ENCODE peak calls at places on chromosome 21, in seven cellular contexts. N is adipocyte, E is astrocyte of the spinal cord, S is AG04450, W is AG10803, R is heart left ventricle, H is cardiac muscle cell. Y is an unnamed sample.

GRCh38 chr21:34728479-34728878 is 59.7 kb downstream of the CLIC6 start:
- DNase-seq in N (no peak), E (no peak), S (no peak), W (no peak), R (no peak), H (no peak), Y (peak; percentile 34)

GRCh38 chr21:42009018-42009830 is 936 bp downstream of the ZBTB21 start:
- DNase-seq in N (peak; percentile 75), E (peak; percentile 50), S (no peak), W (peak; percentile 81), R (peak; percentile 56), H (peak; percentile 62), Y (peak; percentile 43)

GRCh38 chr21:42440187-42440792 is 36.6 kb downstream of the UBASH3A start:
- DNase-seq in N (no peak), E (no peak), S (no peak), W (no peak), R (no peak), H (no peak), Y (no peak)

GRCh38 chr21:41858466-41859296 is 20.5 kb downstream of the PRDM15 start:
- DNase-seq in N (no peak), E (no peak), S (no peak), W (no peak), R (no peak), H (no peak), Y (no peak)

GRCh38 chr21:39630191-39630591 is 17.5 kb downstream of the B3GALT5 start:
- DNase-seq in N (peak; percentile 26), E (peak; percentile 69), S (no peak), W (peak; percentile 31), R (no peak), H (no peak), Y (no peak)

GRCh38 chr21:26099610-26100219 is 70.9 kb downstream of the APP start:
- DNase-seq in N (no peak), E (peak; percentile 73), S (no peak), W (peak; percentile 86), R (no peak), H (no peak), Y (no peak)

GRCh38 chr21:15164678-15165303 is 100.0 kb upstream of the NRIP1 start:
- DNase-seq in N (no peak), E (no peak), S (no peak), W (no peak), R (no peak), H (no peak), Y (peak; percentile 94)

GRCh38 chr21:34367320-34367935 is 3.6 kb downstream of the KCNE2 start:
- DNase-seq in N (peak; percentile 99), E (peak; percentile 77), S (peak; percentile 55), W (peak; percentile 79), R (no peak), H (peak; percentile 66), Y (peak; percentile 62)

GRCh38 chr21:35204850-35205564 is 155.9 kb upstream of the RUNX1 start:
- DNase-seq in N (peak; percentile 92), E (peak; percentile 83), S (peak; percentile 93), W (peak; percentile 90), R (peak; percentile 91), H (no peak), Y (no peak)

DNA sequence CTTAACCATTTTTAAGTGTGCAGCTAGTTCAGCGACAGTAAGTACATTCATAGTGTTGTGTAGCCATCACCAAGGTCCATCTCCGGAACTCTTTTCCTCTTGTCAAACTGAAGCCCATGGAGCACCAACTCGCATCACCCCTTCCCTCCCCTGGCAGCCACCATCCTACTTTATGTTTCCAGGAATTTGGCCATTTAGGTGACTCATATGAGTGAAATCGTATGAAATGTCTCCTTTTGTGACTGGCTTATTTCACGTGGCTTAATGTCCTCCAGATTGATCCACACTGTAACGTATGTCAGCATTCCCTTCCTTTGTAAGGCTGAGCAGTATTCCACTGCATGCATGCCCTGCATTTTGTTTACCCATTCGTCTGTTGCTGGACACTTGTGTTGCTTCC is 2.5 kb downstream of the COL6A2 start:
- DNase-seq in N (peak; percentile 81), E (peak; percentile 58), S (no peak), W (peak; percentile 86), R (no peak), H (no peak), Y (no peak)
- H3K4me3 ChIP-seq in N (peak overlapping the region; percentile 92), E (peak overlapping the region; percentile 77), S (peak overlapping the region; percentile 79), W (peak overlapping the region; percentile 82), R (peak overlapping the region; percentile 89), H (no peak overlapping the region), Y (no peak overlapping the region)

DNA sequence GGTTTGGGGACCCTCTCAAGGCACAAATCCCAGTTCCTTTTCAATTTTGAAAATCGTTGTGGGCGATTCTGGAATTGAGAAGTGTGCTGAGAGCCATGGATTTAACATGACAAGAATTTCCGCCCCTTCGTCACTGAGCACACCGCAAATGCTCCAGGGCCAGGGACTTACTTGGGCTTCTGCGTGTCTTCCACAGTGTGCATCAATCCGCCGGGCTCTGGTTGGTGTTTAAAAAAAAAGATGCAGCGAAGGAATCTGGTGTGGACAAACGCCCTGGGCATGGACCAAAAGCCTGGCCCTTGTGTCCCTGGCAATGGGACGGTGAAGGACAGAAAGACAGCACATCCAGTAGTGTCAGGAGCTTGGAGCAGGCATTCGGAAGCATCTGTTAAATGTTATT is 696 bp upstream of the CLDN14 start:
- DNase-seq in N (no peak), E (no peak), S (no peak), W (no peak), R (no peak), H (no peak), Y (no peak)
- H3K4me3 ChIP-seq in N (no peak overlapping the region), E (no peak overlapping the region), S (no peak overlapping the region), W (no peak overlapping the region), R (no peak overlapping the region), H (no peak overlapping the region), Y (no peak overlapping the region)

GRCh38 chr21:36695283-36695634 is 3.7 kb upstream of the SIM2 start:
- DNase-seq in N (no peak), E (no peak), S (no peak), W (no peak), R (no peak), H (no peak), Y (no peak)

GRCh38 chr21:36696640-36697472 is 2.1 kb upstream of the SIM2 start:
- DNase-seq in N (no peak), E (no peak), S (no peak), W (no peak), R (no peak), H (no peak), Y (no peak)

GRCh38 chr21:36696390-36696639 is 2.6 kb upstream of the SIM2 start:
- DNase-seq in N (no peak), E (no peak), S (no peak), W (no peak), R (no peak), H (no peak), Y (no peak)

GRCh38 chr21:36694593-36695282 is 4.2 kb upstream of the SIM2 start:
- DNase-seq in N (no peak), E (no peak), S (no peak), W (no peak), R (no peak), H (no peak), Y (no peak)

GRCh38 chr21:36695671-36696389 is 3.1 kb upstream of the SIM2 start:
- DNase-seq in N (no peak), E (no peak), S (no peak), W (no peak), R (no peak), H (peak; percentile 30), Y (no peak)
- H3K4me3 ChIP-seq in N (no peak overlapping the region), E (no peak overlapping the region), S (no peak overlapping the region), W (no peak overlapping the region), R (no peak overlapping the region), H (no peak overlapping the region), Y (no peak overlapping the region)

GRCh38 chr21:44729336-44730027 is 18.1 kb upstream of the TSPEAR start:
- DNase-seq in N (no peak), E (no peak), S (no peak), W (no peak), R (no peak), H (no peak), Y (no peak)

GRCh38 chr21:44732263-44732662 is 20.9 kb upstream of the TSPEAR start:
- DNase-seq in N (no peak), E (no peak), S (no peak), W (no peak), R (no peak), H (no peak), Y (no peak)

GRCh38 chr21:44728716-44729115 is 17.3 kb upstream of the TSPEAR start:
- DNase-seq in N (no peak), E (no peak), S (no peak), W (no peak), R (no peak), H (no peak), Y (no peak)

GRCh38 chr21:44730951-44731579 is 19.7 kb upstream of the TSPEAR start:
- DNase-seq in N (no peak), E (no peak), S (no peak), W (no peak), R (no peak), H (no peak), Y (no peak)

GRCh38 chr21:44730028-44730395 is 18.6 kb upstream of the TSPEAR start:
- DNase-seq in N (no peak), E (no peak), S (no peak), W (no peak), R (no peak), H (no peak), Y (no peak)
- H3K4me3 ChIP-seq in N (no peak overlapping the region), E (no peak overlapping the region), S (no peak overlapping the region), W (no peak overlapping the region), R (no peak overlapping the region), H (no peak overlapping the region), Y (no peak overlapping the region)